ENCODE peak calls at places on chromosomes 3 and 15, in four cellular contexts. E, N, X and V are unnamed samples.

GRCh38 chr3:146469206-146470017 is at the start of gene PLSCR2:
- DNase-seq in E (peak; percentile 64), N (peak; percentile 63), X (peak; percentile 89), V (no peak)

GRCh38 chr15:83858820-83859505 is 205.0 kb downstream of the ADAMTSL3 start:
- DNase-seq in E (no peak), N (no peak), X (no peak), V (no peak)

GRCh38 chr3:50504681-50505080 is 1.2 kb upstream of the CACNA2D2 start:
- DNase-seq in E (no peak), N (no peak), X (no peak), V (no peak)

GRCh38 chr15:85125056-85125661 is 143.5 kb downstream of the PDE8A start:
- DNase-seq in E (no peak), N (no peak), X (no peak), V (no peak)

GRCh38 chr3:186239321-186239720 is 122.7 kb downstream of the DGKG start:
- DNase-seq in E (no peak), N (peak; percentile 40), X (peak; percentile 42), V (no peak)

GRCh38 chr3:149314807-149315578 is 18.4 kb downstream of the TM4SF18 start:
- DNase-seq in E (no peak), N (no peak), X (no peak), V (no peak)

GRCh38 chr3:111584724-111585123 is 10.4 kb downstream of the ZBED2 start:
- DNase-seq in E (no peak), N (no peak), X (no peak), V (no peak)

GRCh38 chr15:48705381-48705780 is 59.9 kb upstream of the FBN1 start:
- DNase-seq in E (no peak), N (no peak), X (no peak), V (no peak)

GRCh38 chr15:74320358-74321247 is 46.8 kb downstream of the CYP11A1 start:
- DNase-seq in E (peak; percentile 64), N (peak; percentile 67), X (peak; percentile 20), V (no peak)

GRCh38 chr15:47801522-47801921 is 84.2 kb downstream of the SEMA6D start:
- DNase-seq in E (no peak), N (no peak), X (no peak), V (peak; percentile 45)

GRCh38 chr15:85858586-85859375 is 64.1 kb upstream of the KLHL25 start:
- DNase-seq in E (peak; percentile 58), N (peak; percentile 44), X (peak; percentile 66), V (peak; percentile 39)

GRCh38 chr15:86558678-86559077 is 479.0 kb downstream of the AGBL1 start:
- DNase-seq in E (no peak), N (no peak), X (no peak), V (no peak)

GRCh38 chr15:91338763-91339162 is 238.7 kb downstream of the SV2B start:
- DNase-seq in E (no peak), N (no peak), X (no peak), V (peak; percentile 1)

GRCh38 chr3:4972652-4973643 is 6.3 kb upstream of the BHLHE40 start:
- DNase-seq in E (no peak), N (no peak), X (no peak), V (no peak)

GRCh38 chr3:50675179-50676030 is 678 bp downstream of the DOCK3 start:
- DNase-seq in E (peak; percentile 47), N (peak; percentile 49), X (peak; percentile 27), V (no peak)

GRCh38 chr3:133330043-133330442 is 69.8 kb upstream of the BFSP2 start:
- DNase-seq in E (no peak), N (no peak), X (no peak), V (peak; percentile 22)

GRCh38 chr15:96333194-96334016 is 2.9 kb downstream of the NR2F2 start:
- DNase-seq in E (no peak), N (no peak), X (peak; percentile 65), V (no peak)

GRCh38 chr15:96334705-96335428 is 4.4 kb downstream of the NR2F2 start:
- DNase-seq in E (no peak), N (no peak), X (no peak), V (no peak)

GRCh38 chr15:96335429-96335807 is 4.9 kb downstream of the NR2F2 start:
- DNase-seq in E (no peak), N (no peak), X (no peak), V (no peak)

GRCh38 chr15:96332854-96333193 is 2.3 kb downstream of the NR2F2 start:
- DNase-seq in E (no peak), N (no peak), X (no peak), V (no peak)

DNA sequence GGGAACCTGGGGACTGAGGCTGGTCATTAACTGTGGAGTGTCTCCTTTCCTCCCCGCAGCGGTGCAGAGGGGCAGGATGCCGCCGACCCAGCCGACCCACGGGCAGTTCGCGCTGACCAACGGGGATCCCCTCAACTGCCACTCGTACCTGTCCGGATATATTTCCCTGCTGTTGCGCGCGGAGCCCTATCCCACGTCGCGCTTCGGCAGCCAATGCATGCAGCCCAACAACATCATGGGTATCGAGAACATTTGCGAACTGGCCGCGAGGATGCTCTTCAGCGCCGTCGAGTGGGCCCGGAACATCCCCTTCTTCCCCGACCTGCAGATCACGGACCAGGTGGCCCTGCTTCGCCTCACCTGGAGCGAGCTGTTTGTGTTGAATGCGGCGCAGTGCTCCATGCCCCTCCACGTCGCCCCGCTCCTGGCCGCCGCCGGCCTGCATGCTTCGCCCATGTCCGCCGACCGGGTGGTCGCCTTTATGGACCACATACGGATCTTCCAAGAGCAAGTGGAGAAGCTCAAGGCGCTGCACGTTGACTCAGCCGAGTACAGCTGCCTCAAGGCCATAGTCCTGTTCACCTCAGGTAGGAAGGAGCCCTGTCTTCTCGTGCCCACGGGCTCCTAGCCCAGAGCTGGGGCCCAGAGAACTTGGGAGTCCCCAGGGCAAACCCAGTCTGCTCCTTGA is 3.7 kb downstream of the NR2F2 start:
- DNase-seq in E (no peak), N (no peak), X (no peak), V (no peak)
- H3K4me3 ChIP-seq in E (peak overlapping the region; percentile 67), N (peak overlapping the region; percentile 75), X (no peak overlapping the region), V (peak overlapping the region; percentile 73)

GRCh38 chr3:9059489-9060400 is 96.5 kb upstream of the RAD18 start:
- DNase-seq in E (no peak), N (no peak), X (no peak), V (no peak)

GRCh38 chr3:9061634-9062033 is 98.4 kb upstream of the RAD18 start:
- DNase-seq in E (no peak), N (no peak), X (no peak), V (no peak)

GRCh38 chr3:9064251-9064650 is 101.0 kb upstream of the RAD18 start:
- DNase-seq in E (no peak), N (no peak), X (no peak), V (no peak)

GRCh38 chr3:9064853-9065252 is 101.6 kb upstream of the RAD18 start:
- DNase-seq in E (peak; percentile 70), N (peak; percentile 75), X (no peak), V (no peak)

GRCh38 chr3:9062570-9062969 is 99.3 kb upstream of the RAD18 start:
- DNase-seq in E (no peak), N (no peak), X (no peak), V (no peak)
- H3K4me3 ChIP-seq in E (no peak overlapping the region), N (no peak overlapping the region), X (no peak overlapping the region), V (no peak overlapping the region)

DNA sequence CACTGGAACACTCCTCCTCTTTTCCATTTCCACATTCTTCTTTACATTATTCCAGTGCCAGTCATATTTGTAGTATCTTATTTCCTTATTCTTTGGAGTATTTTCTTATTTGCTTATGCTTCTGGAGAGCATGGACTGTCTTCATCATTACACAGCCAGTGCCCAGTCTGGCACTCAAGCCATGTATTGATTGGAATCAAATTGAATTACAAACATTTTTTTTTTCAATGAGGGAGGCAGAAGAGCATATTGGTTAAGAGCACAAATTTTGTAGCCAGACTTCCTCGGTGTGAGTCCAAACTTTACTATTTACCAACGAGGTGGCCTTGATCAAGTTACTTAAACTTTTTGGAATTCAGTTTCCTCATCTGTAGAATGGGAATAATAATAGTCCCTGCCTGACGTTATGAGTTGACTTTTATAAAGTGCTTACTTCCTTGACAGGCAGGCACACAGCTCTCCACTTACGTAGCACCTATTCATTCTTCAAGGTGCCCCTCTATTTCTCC is 186.6 kb upstream of the BCL6 start:
- DNase-seq in E (no peak), N (no peak), X (no peak), V (no peak)
- H3K4me3 ChIP-seq in E (no peak overlapping the region), N (no peak overlapping the region), X (no peak overlapping the region), V (no peak overlapping the region)

GRCh38 chr3:66336358-66336766 is 115.6 kb downstream of the SLC25A26 start:
- DNase-seq in E (no peak), N (no peak), X (no peak), V (no peak)
- H3K4me3 ChIP-seq in E (no peak overlapping the region), N (no peak overlapping the region), X (no peak overlapping the region), V (no peak overlapping the region)

GRCh38 chr3:192957441-192957951 is 39.8 kb upstream of the MB21D2 start:
- DNase-seq in E (peak; percentile 60), N (peak; percentile 64), X (peak; percentile 16), V (no peak)
- H3K4me3 ChIP-seq in E (peak overlapping the region; percentile 11), N (no peak overlapping the region), X (no peak overlapping the region), V (no peak overlapping the region)

GRCh38 chr3:142215111-142215510 is 10.3 kb downstream of the GK5 start:
- DNase-seq in E (no peak), N (no peak), X (no peak), V (peak; percentile 69)
- H3K4me3 ChIP-seq in E (no peak overlapping the region), N (no peak overlapping the region), X (no peak overlapping the region), V (peak overlapping the region; percentile 16)

DNA sequence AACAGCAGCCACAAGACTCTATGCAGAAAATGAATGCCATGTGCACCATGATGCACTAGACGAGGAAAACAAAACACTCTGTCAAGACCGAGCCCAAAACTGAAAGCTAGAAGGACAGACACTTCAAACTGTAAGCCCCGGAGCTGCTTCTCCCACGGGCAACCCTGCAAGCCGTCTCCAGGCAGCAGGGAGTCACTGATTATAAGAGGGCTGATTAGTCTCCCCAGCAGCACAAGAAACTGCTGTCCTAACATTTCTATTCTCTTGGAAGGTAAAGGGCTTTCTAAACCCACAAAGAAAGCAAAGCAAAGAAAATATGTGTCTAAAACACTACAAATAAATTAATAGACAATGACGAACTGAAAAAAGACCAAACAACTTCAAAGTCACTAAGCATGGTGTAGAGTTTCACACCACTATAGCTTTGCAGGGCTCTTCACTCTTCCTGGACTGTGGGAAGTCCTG is 15.5 kb downstream of the TBC1D2B start:
- DNase-seq in E (no peak), N (no peak), X (no peak), V (no peak)
- H3K4me3 ChIP-seq in E (no peak overlapping the region), N (no peak overlapping the region), X (no peak overlapping the region), V (no peak overlapping the region)